ENCODE peak calls at places on chromosomes 7 and 10, in four cellular contexts. X, S, K and R are unnamed samples.
A peak's percentile ranks its signal among the peaks of the same experiment; 100 is the strongest.

GRCh38 chr10:116044722-116045374 is 228.2 kb downstream of the GFRA1 start:
- DNase-seq in X (no peak), S (peak; percentile 41), K (no peak), R (no peak)

GRCh38 chr7:50812847-50813475 is 30.3 kb upstream of the GRB10 start:
- DNase-seq in X (no peak), S (peak; percentile 52), K (no peak), R (no peak)

GRCh38 chr7:28958235-28958945 is at the start of gene TRIL:
- DNase-seq in X (no peak), S (peak; percentile 31), K (no peak), R (no peak)

GRCh38 chr7:132255084-132255483 is 321.2 kb downstream of the PLXNA4 start:
- DNase-seq in X (no peak), S (no peak), K (no peak), R (no peak)

GRCh38 chr10:81472927-81473470 is 402.0 kb upstream of the NRG3 start:
- DNase-seq in X (no peak), S (no peak), K (no peak), R (no peak)

GRCh38 chr10:11015371-11015934 is 2.2 kb upstream of the CELF2 start:
- DNase-seq in X (no peak), S (no peak), K (no peak), R (no peak)

GRCh38 chr10:97475936-97476594 is 22.2 kb downstream of the MMS19 start:
- DNase-seq in X (no peak), S (no peak), K (no peak), R (no peak)

GRCh38 chr10:6537704-6538103 is 42.4 kb downstream of the PRKCQ start:
- DNase-seq in X (no peak), S (peak; percentile 23), K (no peak), R (no peak)

GRCh38 chr10:113753020-113753692 is 1.7 kb downstream of the PLEKHS1 start:
- DNase-seq in X (no peak), S (no peak), K (no peak), R (no peak)

GRCh38 chr7:129258649-129259389 is 34.0 kb downstream of the AHCYL2 start:
- DNase-seq in X (no peak), S (no peak), K (no peak), R (no peak)

GRCh38 chr7:41928781-41929180 is 225.9 kb upstream of the INHBA start:
- DNase-seq in X (no peak), S (no peak), K (no peak), R (no peak)

GRCh38 chr10:5565671-5566581 is 41.2 kb downstream of the CALML3 start:
- DNase-seq in X (peak; percentile 31), S (no peak), K (no peak), R (no peak)

GRCh38 chr7:69182596-69183467 is 415.4 kb upstream of the AUTS2 start:
- DNase-seq in X (no peak), S (no peak), K (no peak), R (no peak)
- H3K27me3 ChIP-seq in X (no peaks in the 10 kb centered on the region), S (no peaks in the 10 kb centered on the region), K (no peaks in the 10 kb centered on the region), R (no peaks in the 10 kb centered on the region)

DNA sequence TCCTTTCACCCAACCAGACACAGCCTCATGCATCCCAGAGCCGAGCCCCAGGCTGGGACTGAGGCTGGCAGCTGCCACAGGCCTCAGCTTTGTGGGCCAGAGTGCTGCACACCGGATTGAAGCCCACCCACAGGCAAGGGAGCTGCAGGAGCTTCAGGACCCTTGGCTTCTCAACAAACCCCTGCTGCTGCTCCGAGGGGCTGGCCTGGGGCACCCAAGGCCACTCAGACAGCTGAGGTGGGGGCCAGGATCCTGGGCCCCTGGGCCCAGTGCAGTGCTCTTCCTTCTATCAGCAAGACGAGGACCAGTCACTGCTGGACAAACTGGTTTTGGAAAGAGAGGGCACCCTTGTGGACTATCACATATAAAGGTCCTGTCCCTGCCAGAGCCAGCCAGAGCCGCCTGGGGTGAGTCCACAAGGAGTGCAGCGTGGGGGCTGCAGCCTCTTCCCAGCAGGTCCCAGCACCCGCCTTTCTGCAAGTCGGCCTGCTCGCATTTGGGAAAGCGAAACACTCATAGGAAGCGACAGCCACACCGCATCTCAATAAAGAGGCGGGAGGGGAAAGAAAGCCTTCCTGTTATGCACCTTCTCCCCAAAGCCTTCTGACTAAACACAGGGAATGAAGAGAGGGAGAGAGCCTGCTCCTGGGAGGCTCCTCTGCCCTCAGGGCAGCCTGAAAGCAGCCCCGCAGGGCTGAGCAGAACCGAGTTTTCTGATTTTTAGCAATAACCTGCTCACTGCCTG is 9.5 kb upstream of the TCERG1L start:
- DNase-seq in X (no peak), S (no peak), K (no peak), R (no peak)
- H3K27me3 ChIP-seq in X (peaks cover 12% of the 10 kb centered on the region), S (peaks cover 8% of the 10 kb centered on the region), K (no peaks in the 10 kb centered on the region), R (no peaks in the 10 kb centered on the region)

GRCh38 chr7:131238260-131238940 is 89.3 kb upstream of the MKLN1 start:
- DNase-seq in X (no peak), S (no peak), K (no peak), R (no peak)
- H3K27me3 ChIP-seq in X (no peaks in the 10 kb centered on the region), S (no peaks in the 10 kb centered on the region), K (no peaks in the 10 kb centered on the region), R (no peaks in the 10 kb centered on the region)

GRCh38 chr10:3203972-3204371 is 31.4 kb upstream of the PITRM1 start:
- DNase-seq in X (no peak), S (no peak), K (no peak), R (no peak)
- H3K27me3 ChIP-seq in X (peaks cover 10% of the 10 kb centered on the region), S (no peaks in the 10 kb centered on the region), K (peaks cover 13% of the 10 kb centered on the region), R (peaks cover 57% of the 10 kb centered on the region)

GRCh38 chr10:100774876-100775275 is 29.5 kb downstream of the PAX2 start:
- DNase-seq in X (no peak), S (no peak), K (no peak), R (no peak)
- H3K27me3 ChIP-seq in X (peaks cover 18% of the 10 kb centered on the region), S (peaks cover 52% of the 10 kb centered on the region), K (peaks cover 4% of the 10 kb centered on the region), R (peaks cover 39% of the 10 kb centered on the region)

GRCh38 chr7:76230214-76230613 is 28.5 kb downstream of the SRRM3 start:
- DNase-seq in X (no peak), S (no peak), K (no peak), R (no peak)
- H3K27me3 ChIP-seq in X (peaks cover 49% of the 10 kb centered on the region), S (peaks cover 89% of the 10 kb centered on the region), K (peaks cover 25% of the 10 kb centered on the region), R (no peaks in the 10 kb centered on the region)

DNA sequence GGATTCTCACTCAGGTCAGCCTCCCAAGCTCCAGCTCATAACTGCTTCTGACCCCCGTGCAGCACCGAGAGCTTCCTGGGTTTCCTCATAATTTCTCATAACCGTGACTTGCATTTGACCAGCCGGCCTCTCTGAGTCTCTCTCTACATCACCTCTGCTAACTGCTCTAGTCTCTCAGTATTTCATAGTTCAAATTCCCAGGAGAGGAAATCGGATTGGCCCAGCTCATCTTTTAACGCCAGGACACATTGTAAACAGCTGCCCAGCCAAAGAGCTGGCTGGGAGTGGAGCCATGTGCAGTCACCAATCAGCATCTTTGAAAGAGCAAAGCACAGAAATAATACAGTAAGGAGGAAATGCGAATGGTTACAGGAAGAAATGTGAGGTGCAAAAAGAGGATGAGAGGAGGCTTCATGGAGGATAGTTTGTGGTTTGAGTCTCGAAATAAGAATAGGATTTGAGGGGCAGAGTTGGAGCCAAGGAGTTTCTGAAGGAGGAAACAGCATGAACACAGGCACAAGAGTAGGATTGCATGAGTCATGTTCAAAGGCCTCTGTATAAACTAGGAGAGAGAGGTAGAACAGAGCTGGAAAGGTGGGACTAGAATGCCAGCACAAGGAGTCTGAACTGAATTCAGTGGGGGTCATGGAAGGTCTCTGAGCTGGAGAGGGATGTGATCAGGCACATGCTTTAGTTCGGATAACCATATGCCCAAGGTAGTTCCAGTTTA is 15.2 kb upstream of the LBX1 start:
- DNase-seq in X (no peak), S (no peak), K (no peak), R (no peak)
- H3K27me3 ChIP-seq in X (peaks cover 50% of the 10 kb centered on the region), S (peaks cover 74% of the 10 kb centered on the region), K (peaks cover 16% of the 10 kb centered on the region), R (peaks cover 26% of the 10 kb centered on the region)